ENCODE peak calls at places on chromosomes 2 and 18, in five cellular contexts. One of them, this sample, is unnamed.

GRCh38 chr18:43780782-43781340 is 503.6 kb upstream of the SYT4 start:
- DNase-seq in HL-60: no peak
- DNase-seq in gastrocnemius medialis: no peak
- DNase-seq in pancreas: no peak
- DNase-seq in hepatocyte: peak
- DNase-seq in this sample: no peak

GRCh38 chr18:61308795-61309393 is 24.3 kb upstream of the CDH20 start:
- DNase-seq in HL-60: no peak
- DNase-seq in gastrocnemius medialis: no peak
- DNase-seq in pancreas: no peak
- DNase-seq in hepatocyte: no peak
- DNase-seq in this sample: no peak

GRCh38 chr18:45621068-45621511 is 5.8 kb downstream of the SLC14A2 start:
- DNase-seq in HL-60: peak
- DNase-seq in gastrocnemius medialis: no peak
- DNase-seq in pancreas: no peak
- DNase-seq in hepatocyte: peak
- DNase-seq in this sample: no peak

GRCh38 chr18:48569915-48570264 is 31.1 kb downstream of the CTIF start:
- DNase-seq in HL-60: no peak
- DNase-seq in gastrocnemius medialis: no peak
- DNase-seq in pancreas: no peak
- DNase-seq in hepatocyte: no peak
- DNase-seq in this sample: no peak

GRCh38 chr2:69059731-69060290 is 46.8 kb downstream of the ANTXR1 start:
- DNase-seq in HL-60: no peak
- DNase-seq in gastrocnemius medialis: no peak
- DNase-seq in pancreas: no peak
- DNase-seq in hepatocyte: no peak
- DNase-seq in this sample: no peak

GRCh38 chr2:40646642-40647041 is 194.8 kb upstream of the SLC8A1 start:
- DNase-seq in HL-60: no peak
- DNase-seq in gastrocnemius medialis: no peak
- DNase-seq in pancreas: no peak
- DNase-seq in hepatocyte: no peak
- DNase-seq in this sample: no peak

GRCh38 chr2:98505991-98506664 is 61.5 kb downstream of the INPP4A start:
- DNase-seq in HL-60: no peak
- DNase-seq in gastrocnemius medialis: no peak
- DNase-seq in pancreas: no peak
- DNase-seq in hepatocyte: no peak
- DNase-seq in this sample: no peak

GRCh38 chr2:154470386-154470785 is 228.1 kb upstream of the KCNJ3 start:
- DNase-seq in HL-60: no peak
- DNase-seq in gastrocnemius medialis: no peak
- DNase-seq in pancreas: no peak
- DNase-seq in hepatocyte: no peak
- DNase-seq in this sample: no peak

GRCh38 chr2:149192425-149192824 is 138.0 kb upstream of the LYPD6 start:
- DNase-seq in HL-60: no peak
- DNase-seq in gastrocnemius medialis: no peak
- DNase-seq in pancreas: no peak
- DNase-seq in hepatocyte: no peak
- DNase-seq in this sample: no peak

GRCh38 chr2:23411752-23412431 is 26.9 kb downstream of the KLHL29 start:
- DNase-seq in HL-60: no peak
- DNase-seq in gastrocnemius medialis: no peak
- DNase-seq in pancreas: no peak
- DNase-seq in hepatocyte: no peak
- DNase-seq in this sample: no peak

GRCh38 chr18:59742325-59743111 is 45.3 kb upstream of the CCBE1 start:
- DNase-seq in HL-60: no peak
- DNase-seq in gastrocnemius medialis: no peak
- DNase-seq in pancreas: no peak
- DNase-seq in hepatocyte: no peak
- DNase-seq in this sample: no peak

GRCh38 chr2:108927936-108928659 is 60.9 kb downstream of the EDAR start:
- DNase-seq in HL-60: no peak
- DNase-seq in gastrocnemius medialis: no peak
- DNase-seq in pancreas: peak
- DNase-seq in hepatocyte: peak
- DNase-seq in this sample: no peak

GRCh38 chr2:166418853-166419615 is 43.3 kb upstream of the SCN9A start:
- DNase-seq in HL-60: no peak
- DNase-seq in gastrocnemius medialis: no peak
- DNase-seq in pancreas: no peak
- DNase-seq in hepatocyte: no peak
- DNase-seq in this sample: no peak

GRCh38 chr2:166417669-166418068 is 41.9 kb upstream of the SCN9A start:
- DNase-seq in HL-60: no peak
- DNase-seq in gastrocnemius medialis: no peak
- DNase-seq in pancreas: no peak
- DNase-seq in hepatocyte: peak
- DNase-seq in this sample: peak

GRCh38 chr2:166424841-166425240 is 49.1 kb upstream of the SCN9A start:
- DNase-seq in HL-60: no peak
- DNase-seq in gastrocnemius medialis: no peak
- DNase-seq in pancreas: no peak
- DNase-seq in hepatocyte: no peak
- DNase-seq in this sample: no peak

DNA sequence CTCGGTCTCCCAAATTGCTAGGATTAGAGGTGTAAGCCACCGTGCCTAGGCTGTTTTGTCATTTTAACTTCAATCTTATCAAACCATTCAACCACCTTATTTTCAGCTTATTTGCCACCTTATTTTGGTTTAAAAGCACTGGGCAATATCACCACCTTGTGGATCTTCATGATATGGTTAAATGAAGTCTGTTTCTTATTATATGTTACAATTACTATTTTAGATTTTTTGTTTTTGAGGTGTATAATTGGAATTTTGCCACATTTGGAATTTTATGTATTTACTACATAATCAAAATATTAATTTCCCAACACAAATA is 43.8 kb upstream of the SCN9A start:
- DNase-seq in HL-60: no peak
- DNase-seq in gastrocnemius medialis: no peak
- DNase-seq in pancreas: no peak
- DNase-seq in hepatocyte: peak
- DNase-seq in this sample: peak
- TF ChIP-seq CTCF in HL-60: no peak
- TF ChIP-seq CTCF in gastrocnemius medialis: no peak
- TF ChIP-seq CTCF in pancreas: no peak
- TF ChIP-seq CTCF in hepatocyte: peak
- TF ChIP-seq CTCF in this sample: peak

DNA sequence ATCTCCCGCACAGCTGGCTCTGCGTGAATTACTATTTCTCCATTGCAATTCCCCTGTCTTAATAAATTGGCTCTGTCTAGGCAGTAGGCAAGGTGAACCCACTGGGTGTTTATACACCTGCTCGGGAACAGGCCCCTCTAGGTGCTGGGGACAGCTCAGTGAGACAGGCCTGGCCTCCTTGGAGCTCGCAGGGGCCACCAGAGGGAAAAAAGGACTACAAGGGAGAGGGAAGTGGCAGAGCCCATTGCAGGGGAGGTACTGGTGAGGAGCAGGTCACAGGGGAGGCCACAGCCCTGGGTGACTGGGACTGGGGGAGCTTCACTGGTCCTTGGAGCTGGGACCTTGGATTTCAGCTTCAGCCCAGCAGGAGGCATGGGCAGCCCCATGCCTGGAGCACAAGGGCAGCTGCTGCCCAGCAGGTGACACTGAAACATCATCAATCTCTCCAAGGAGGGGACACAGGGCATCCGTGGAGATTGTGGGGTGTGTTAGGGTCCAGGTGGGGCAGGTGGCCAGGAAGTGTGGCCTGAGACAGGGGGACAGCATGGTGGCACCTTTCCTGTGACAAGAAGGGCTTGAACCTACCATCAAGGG is 31.2 kb downstream of the NGEF start:
- DNase-seq in HL-60: no peak
- DNase-seq in gastrocnemius medialis: no peak
- DNase-seq in pancreas: peak
- DNase-seq in hepatocyte: no peak
- DNase-seq in this sample: no peak
- TF ChIP-seq CTCF in HL-60: no peak
- TF ChIP-seq CTCF in gastrocnemius medialis: no peak
- TF ChIP-seq CTCF in pancreas: no peak
- TF ChIP-seq CTCF in hepatocyte: no peak
- TF ChIP-seq CTCF in this sample: peak

GRCh38 chr18:76656925-76657324 is 161.9 kb upstream of the ZNF516 start:
- DNase-seq in HL-60: no peak
- DNase-seq in gastrocnemius medialis: no peak
- DNase-seq in pancreas: no peak
- DNase-seq in hepatocyte: no peak
- DNase-seq in this sample: no peak

GRCh38 chr18:76660571-76661192 is 161.7 kb upstream of the ZNF236 start:
- DNase-seq in HL-60: no peak
- DNase-seq in gastrocnemius medialis: no peak
- DNase-seq in pancreas: no peak
- DNase-seq in hepatocyte: no peak
- DNase-seq in this sample: no peak

GRCh38 chr18:76657428-76657827 is 162.4 kb upstream of the ZNF516 start:
- DNase-seq in HL-60: no peak
- DNase-seq in gastrocnemius medialis: no peak
- DNase-seq in pancreas: no peak
- DNase-seq in hepatocyte: peak
- DNase-seq in this sample: peak

GRCh38 chr18:76657911-76658475 is 163.0 kb upstream of the ZNF516 start:
- DNase-seq in HL-60: no peak
- DNase-seq in gastrocnemius medialis: no peak
- DNase-seq in pancreas: no peak
- DNase-seq in hepatocyte: no peak
- DNase-seq in this sample: no peak

GRCh38 chr18:76658627-76659026 is 163.6 kb upstream of the ZNF516 start:
- DNase-seq in HL-60: no peak
- DNase-seq in gastrocnemius medialis: no peak
- DNase-seq in pancreas: no peak
- DNase-seq in hepatocyte: no peak
- DNase-seq in this sample: no peak
- TF ChIP-seq CTCF in HL-60: no peak
- TF ChIP-seq CTCF in gastrocnemius medialis: no peak
- TF ChIP-seq CTCF in pancreas: no peak
- TF ChIP-seq CTCF in hepatocyte: peak
- TF ChIP-seq CTCF in this sample: no peak

DNA sequence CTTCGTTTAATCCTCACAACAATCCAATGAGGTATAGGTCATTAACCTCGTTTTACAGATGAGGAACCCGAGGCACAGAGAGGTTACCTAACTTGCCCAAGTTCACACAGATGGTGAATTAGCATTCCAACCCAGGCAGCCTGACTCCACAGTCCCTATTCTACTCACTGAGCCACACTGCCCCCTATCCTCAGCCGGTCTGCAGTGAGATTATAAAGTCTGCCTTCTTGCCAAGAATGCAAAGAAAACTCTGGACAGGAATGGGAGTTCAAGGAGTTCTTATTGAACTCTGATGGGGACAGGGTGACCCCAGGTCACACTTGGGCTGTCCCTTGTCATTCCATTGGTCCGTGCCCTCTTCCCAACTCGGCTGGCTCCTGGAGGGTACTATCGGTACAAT is 118.1 kb upstream of the MSH6 start:
- DNase-seq in HL-60: no peak
- DNase-seq in gastrocnemius medialis: no peak
- DNase-seq in pancreas: no peak
- DNase-seq in hepatocyte: no peak
- DNase-seq in this sample: no peak
- TF ChIP-seq CTCF in HL-60: no peak
- TF ChIP-seq CTCF in gastrocnemius medialis: no peak
- TF ChIP-seq CTCF in pancreas: no peak
- TF ChIP-seq CTCF in hepatocyte: no peak
- TF ChIP-seq CTCF in this sample: no peak

DNA sequence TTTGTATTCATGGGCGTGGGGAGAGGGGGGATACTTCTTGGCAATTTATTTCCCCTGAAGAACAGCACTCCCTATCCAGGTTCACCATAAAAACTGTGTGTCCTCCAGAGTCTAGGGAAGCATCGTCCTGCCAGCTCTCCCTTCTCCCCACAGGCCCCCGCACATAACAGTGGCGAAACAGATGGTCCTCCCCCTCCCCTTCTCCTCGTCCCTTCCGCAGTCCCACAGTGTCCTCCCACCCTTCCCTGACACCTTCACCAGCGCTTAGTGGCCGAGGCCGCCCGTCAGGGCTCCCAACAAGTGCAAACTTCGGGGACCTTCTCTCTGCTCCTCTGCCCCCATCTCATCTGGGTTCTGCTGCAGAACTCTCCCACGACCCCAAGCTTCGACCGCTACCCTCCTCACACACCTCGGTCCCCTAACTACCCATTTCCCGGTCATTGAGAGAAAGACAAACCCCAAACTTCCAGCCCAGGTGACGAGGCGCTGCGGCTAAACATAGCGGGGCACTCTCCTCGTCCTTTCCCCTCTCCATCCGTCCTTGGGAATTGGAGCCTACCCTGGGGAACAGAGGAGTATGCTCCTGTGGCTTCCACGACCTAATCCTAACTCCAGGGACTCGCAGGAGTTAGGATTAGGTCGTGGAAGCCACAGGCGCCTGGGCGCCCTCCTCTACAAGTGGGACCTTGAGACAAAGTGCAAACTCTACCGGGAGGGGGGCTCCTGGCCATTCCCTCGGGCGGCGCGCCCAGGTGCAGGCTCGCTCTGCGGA is 971 bp downstream of the ZNF385B start:
- DNase-seq in HL-60: no peak
- DNase-seq in gastrocnemius medialis: no peak
- DNase-seq in pancreas: peak
- DNase-seq in hepatocyte: no peak
- DNase-seq in this sample: no peak
- TF ChIP-seq CTCF in HL-60: no peak
- TF ChIP-seq CTCF in gastrocnemius medialis: no peak
- TF ChIP-seq CTCF in pancreas: no peak
- TF ChIP-seq CTCF in hepatocyte: no peak
- TF ChIP-seq CTCF in this sample: no peak

GRCh38 chr2:35343135-35343534 is 1012.4 kb upstream of the CRIM1 start:
- DNase-seq in HL-60: no peak
- DNase-seq in gastrocnemius medialis: no peak
- DNase-seq in pancreas: no peak
- DNase-seq in hepatocyte: no peak
- DNase-seq in this sample: no peak
- TF ChIP-seq CTCF in HL-60: no peak
- TF ChIP-seq CTCF in gastrocnemius medialis: no peak
- TF ChIP-seq CTCF in pancreas: no peak
- TF ChIP-seq CTCF in hepatocyte: no peak
- TF ChIP-seq CTCF in this sample: peak